ENCODE peak calls at places on chromosomes 3 and 15, in ten cellular contexts. Z, N, P, S, W, X, A, G, I and H are unnamed samples.
A peak's percentile ranks its signal among the peaks of the same experiment; 100 is the strongest.

GRCh38 chr15:66169023-66169422 is 84.5 kb downstream of the MEGF11 start:
- DNase-seq in Z (no peak), N (no peak), P (no peak), S (no peak), W (no peak), X (no peak), A (no peak), G (no peak), I (no peak), H (no peak)

GRCh38 chr15:37056168-37056893 is 44.0 kb downstream of the MEIS2 start:
- DNase-seq in Z (no peak), N (no peak), P (peak; percentile 63), S (no peak), W (no peak), X (no peak), A (peak; percentile 52), G (no peak), I (no peak), H (peak; percentile 34)

GRCh38 chr3:129248286-129248979 is 973 bp upstream of the COPG1 start:
- DNase-seq in Z (no peak), N (no peak), P (no peak), S (no peak), W (no peak), X (no peak), A (no peak), G (no peak), I (no peak), H (no peak)

GRCh38 chr15:68420186-68420684 is 11.7 kb downstream of the ITGA11 start:
- DNase-seq in Z (no peak), N (no peak), P (no peak), S (peak; percentile 9), W (no peak), X (no peak), A (no peak), G (no peak), I (no peak), H (no peak)

GRCh38 chr3:150094150-150094932 is 123.6 kb upstream of the PFN2 start:
- DNase-seq in Z (no peak), N (no peak), P (no peak), S (no peak), W (no peak), X (no peak), A (peak; percentile 86), G (no peak), I (no peak), H (peak; percentile 34)

GRCh38 chr15:83904107-83904720 is 250.3 kb downstream of the ADAMTSL3 start:
- DNase-seq in Z (no peak), N (no peak), P (no peak), S (peak; percentile 40), W (peak; percentile 14), X (peak; percentile 27), A (no peak), G (no peak), I (no peak), H (no peak)

GRCh38 chr3:27553868-27554540 is 69.8 kb upstream of the SLC4A7 start:
- DNase-seq in Z (no peak), N (no peak), P (no peak), S (no peak), W (no peak), X (no peak), A (no peak), G (no peak), I (no peak), H (no peak)

GRCh38 chr3:49554639-49555265 is 475 bp downstream of the BSN start:
- DNase-seq in Z (no peak), N (no peak), P (peak; percentile 64), S (peak; percentile 44), W (peak; percentile 83), X (peak; percentile 50), A (no peak), G (peak; percentile 4), I (no peak), H (no peak)

GRCh38 chr3:71916747-71917369 is 131.9 kb upstream of the PROK2 start:
- DNase-seq in Z (no peak), N (no peak), P (no peak), S (no peak), W (no peak), X (no peak), A (peak; percentile 19), G (no peak), I (peak; percentile 44), H (no peak)

GRCh38 chr3:50153782-50154475 is 1.2 kb upstream of the SEMA3F start:
- DNase-seq in Z (no peak), N (no peak), P (no peak), S (no peak), W (no peak), X (no peak), A (no peak), G (no peak), I (no peak), H (no peak)

GRCh38 chr3:72086051-72086711 is 301.2 kb upstream of the PROK2 start:
- DNase-seq in Z (no peak), N (no peak), P (no peak), S (no peak), W (peak; percentile 13), X (peak; percentile 93), A (peak; percentile 41), G (no peak), I (no peak), H (no peak)

GRCh38 chr3:78221300-78221699 is 1181.4 kb downstream of the ROBO2 start:
- DNase-seq in Z (no peak), N (no peak), P (no peak), S (no peak), W (no peak), X (no peak), A (no peak), G (no peak), I (no peak), H (no peak)

GRCh38 chr3:120039642-120040610 is 54.3 kb downstream of the GSK3B start:
- DNase-seq in Z (no peak), N (no peak), P (no peak), S (no peak), W (no peak), X (peak; percentile 36), A (peak; percentile 5), G (no peak), I (no peak), H (no peak)

GRCh38 chr3:13966302-13966701 is 86.4 kb upstream of the WNT7A start:
- DNase-seq in Z (no peak), N (no peak), P (no peak), S (no peak), W (no peak), X (no peak), A (no peak), G (no peak), I (no peak), H (no peak)

GRCh38 chr15:29822100-29822684 is at the start of gene TJP1:
- DNase-seq in Z (no peak), N (no peak), P (peak; percentile 75), S (peak; percentile 70), W (peak; percentile 93), X (no peak), A (peak; percentile 82), G (peak; percentile 28), I (peak; percentile 69), H (peak; percentile 38)

GRCh38 chr3:141452045-141452444 is 34.8 kb upstream of the RASA2 start:
- DNase-seq in Z (peak; percentile 47), N (no peak), P (no peak), S (no peak), W (peak; percentile 43), X (peak; percentile 86), A (peak; percentile 56), G (no peak), I (no peak), H (peak; percentile 35)

GRCh38 chr3:142022381-142022780 is 127.0 kb downstream of the TFDP2 start:
- DNase-seq in Z (no peak), N (no peak), P (no peak), S (no peak), W (no peak), X (peak; percentile 32), A (no peak), G (no peak), I (no peak), H (no peak)

GRCh38 chr3:40255532-40255931 is 54.0 kb upstream of the EIF1B start:
- DNase-seq in Z (no peak), N (no peak), P (no peak), S (no peak), W (no peak), X (no peak), A (no peak), G (no peak), I (no peak), H (no peak)

GRCh38 chr15:88038261-88038660 is 218.3 kb downstream of the NTRK3 start:
- DNase-seq in Z (no peak), N (no peak), P (no peak), S (no peak), W (no peak), X (no peak), A (no peak), G (no peak), I (no peak), H (no peak)

GRCh38 chr3:52359116-52359855 is 43.2 kb downstream of the DNAH1 start:
- DNase-seq in Z (no peak), N (no peak), P (no peak), S (no peak), W (no peak), X (no peak), A (no peak), G (no peak), I (no peak), H (no peak)

GRCh38 chr3:30643763-30644462 is 37.5 kb downstream of the TGFBR2 start:
- DNase-seq in Z (no peak), N (no peak), P (no peak), S (no peak), W (no peak), X (peak; percentile 38), A (no peak), G (no peak), I (no peak), H (no peak)